ENCODE peak calls at places on chromosomes 6 and 20, in six cellular contexts. Z is IMR-90, I is H9, E is H1, R is neuronal stem cell, J is mesenchymal stem cell. X is an unnamed sample.

GRCh38 chr20:24742436-24742835 is 206.6 kb upstream of the CST7 start:
- DNase-seq in Z (no peak), I (no peak), E (no peak), R (no peak), J (no peak), X (no peak)

GRCh38 chr6:33683051-33683571 is 28.4 kb downstream of the UQCC2 start:
- DNase-seq in Z (no peak), I (no peak), E (no peak), R (no peak), J (no peak), X (no peak)

GRCh38 chr6:142279350-142280180 is 22.2 kb upstream of the ADGRG6 start:
- DNase-seq in Z (peak), I (no peak), E (no peak), R (no peak), J (peak), X (peak)

GRCh38 chr20:23061713-23062561 is 12.5 kb upstream of the THBD start:
- DNase-seq in Z (peak), I (peak), E (peak), R (no peak), J (peak), X (peak)

GRCh38 chr6:34362909-34363713 is 29.4 kb downstream of the NUDT3 start:
- DNase-seq in Z (no peak), I (no peak), E (no peak), R (no peak), J (no peak), X (no peak)

GRCh38 chr6:152401978-152402377 is 235.2 kb downstream of the SYNE1 start:
- DNase-seq in Z (peak), I (no peak), E (no peak), R (no peak), J (no peak), X (peak)

GRCh38 chr6:130585587-130585986 is 219.8 kb downstream of the TMEM200A start:
- DNase-seq in Z (no peak), I (no peak), E (no peak), R (no peak), J (no peak), X (no peak)

GRCh38 chr6:112207773-112208172 is 46.6 kb downstream of the LAMA4 start:
- DNase-seq in Z (no peak), I (no peak), E (no peak), R (no peak), J (no peak), X (no peak)

GRCh38 chr6:148440877-148441453 is 98.3 kb downstream of the SASH1 start:
- DNase-seq in Z (peak), I (no peak), E (peak), R (no peak), J (peak), X (no peak)

GRCh38 chr6:157133856-157134255 is 189.5 kb downstream of the TMEM242 start:
- DNase-seq in Z (peak), I (no peak), E (no peak), R (no peak), J (no peak), X (no peak)

GRCh38 chr6:30705620-30706019 is 11.5 kb downstream of the MDC1 start:
- DNase-seq in Z (no peak), I (no peak), E (no peak), R (no peak), J (no peak), X (no peak)

GRCh38 chr20:54510546-54511129 is 35.2 kb downstream of the DOK5 start:
- DNase-seq in Z (no peak), I (peak), E (peak), R (no peak), J (no peak), X (no peak)

GRCh38 chr20:10553326-10553984 is 118.3 kb downstream of the SLX4IP start:
- DNase-seq in Z (peak), I (peak), E (no peak), R (peak), J (peak), X (peak)

DNA sequence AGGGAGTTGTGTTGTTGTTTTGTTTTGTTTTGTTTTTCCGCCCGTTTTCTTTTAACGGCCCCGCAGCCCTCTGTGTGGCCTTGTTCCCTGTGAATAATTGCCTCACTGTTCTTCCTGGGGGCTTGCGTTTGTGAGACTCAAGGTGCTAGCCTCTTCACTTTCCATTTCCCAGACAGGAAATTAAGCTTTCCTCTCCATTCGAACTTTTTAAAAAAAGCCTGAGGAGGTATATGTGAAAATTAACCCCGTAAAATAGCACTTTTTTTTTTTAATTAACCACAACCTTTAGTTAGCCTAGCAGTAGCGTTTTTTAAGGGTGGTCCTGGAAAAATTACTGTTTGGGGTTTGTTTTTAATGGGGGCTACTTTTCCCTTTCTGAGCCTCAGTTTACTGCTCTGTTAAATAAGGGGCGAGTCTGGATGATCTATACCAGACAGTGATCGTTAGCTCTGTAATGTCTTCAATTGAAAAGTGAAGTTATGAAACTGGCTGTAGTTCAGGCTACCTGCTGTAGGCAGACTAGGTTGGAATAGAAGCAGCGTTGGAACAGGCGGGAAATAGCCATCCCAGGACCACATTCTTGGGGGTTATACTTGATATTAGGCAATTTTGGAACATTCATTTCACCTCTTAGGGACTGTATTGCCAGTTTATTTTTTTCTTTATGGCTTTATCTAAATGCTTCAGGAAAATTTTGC is 1.7 kb downstream of the STX16 start:
- DNase-seq in Z (no peak), I (no peak), E (no peak), R (no peak), J (peak), X (no peak)
- H3K27ac ChIP-seq in Z (peak), I (peak), E (peak), R (no peak), J (peak), X (peak)

DNA sequence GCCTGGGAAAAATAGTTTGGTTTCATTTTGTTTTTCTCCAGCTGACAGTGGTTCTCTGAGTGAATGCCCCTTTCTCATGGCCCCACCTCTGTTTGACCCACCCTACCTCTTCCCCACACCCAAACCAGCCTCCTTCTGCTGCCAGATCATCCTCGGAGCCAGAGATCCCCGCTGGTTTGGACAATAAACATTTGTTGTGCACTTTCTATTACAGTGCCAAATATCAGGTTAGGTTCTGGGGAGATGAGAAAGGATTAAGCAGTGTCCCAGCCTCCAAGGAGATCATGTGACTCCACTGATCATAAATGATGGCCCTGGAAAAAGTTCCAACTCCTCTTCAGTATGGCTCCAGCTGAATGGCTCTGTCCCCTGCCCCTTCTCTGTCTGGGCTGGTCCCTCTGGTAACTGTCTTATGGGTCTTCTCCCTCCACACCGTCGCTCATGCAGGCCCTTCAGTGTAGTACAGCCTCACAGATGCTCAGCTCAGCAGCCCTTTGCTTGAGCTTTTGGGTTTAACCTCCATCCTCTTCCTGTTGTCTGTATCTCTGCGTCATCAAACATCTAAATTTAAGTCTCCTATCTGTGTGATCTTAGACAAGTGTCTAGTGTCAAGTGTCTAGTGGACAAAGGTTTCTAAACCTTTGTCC is 17.1 kb upstream of the SERPINB1 start:
- DNase-seq in Z (no peak), I (no peak), E (no peak), R (no peak), J (peak), X (no peak)
- H3K14ac ChIP-seq in Z (peak), I (no peak), E (no peak), R (no peak), J (no peak), X (no peak)

DNA sequence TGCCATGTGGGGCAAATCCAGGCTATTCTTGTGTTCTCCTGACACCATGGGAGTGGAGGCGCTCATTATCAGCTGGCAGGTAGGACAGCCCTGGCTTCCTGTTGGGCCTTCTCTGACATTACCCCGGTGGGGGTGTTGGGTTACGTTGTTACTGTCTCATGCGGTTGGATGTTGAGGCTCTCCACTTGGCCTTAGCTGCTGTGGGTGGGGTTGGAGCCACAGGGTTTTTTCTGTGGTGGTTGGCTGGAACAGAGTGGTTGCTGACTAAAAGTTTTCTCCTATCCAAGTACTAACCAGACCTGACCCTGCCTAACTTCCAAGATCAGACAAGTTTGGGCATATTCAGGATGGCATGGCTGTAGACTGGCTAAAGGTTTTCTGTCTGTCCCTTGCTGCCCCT is 20.2 kb downstream of the RIPK1 start:
- DNase-seq in Z (peak), I (no peak), E (no peak), R (no peak), J (no peak), X (no peak)
- H3K27ac ChIP-seq in Z (peak), I (no peak), E (no peak), R (no peak), J (peak), X (no peak)

GRCh38 chr6:14906621-14907020 is 339.2 kb upstream of the JARID2 start:
- DNase-seq in Z (no peak), I (no peak), E (no peak), R (no peak), J (no peak), X (no peak)

GRCh38 chr6:14905201-14905600 is 340.7 kb upstream of the JARID2 start:
- DNase-seq in Z (no peak), I (no peak), E (no peak), R (no peak), J (no peak), X (no peak)

GRCh38 chr6:14915888-14916832 is 329.7 kb upstream of the JARID2 start:
- DNase-seq in Z (no peak), I (no peak), E (no peak), R (no peak), J (no peak), X (no peak)

GRCh38 chr6:14912226-14912625 is 333.6 kb upstream of the JARID2 start:
- DNase-seq in Z (no peak), I (no peak), E (no peak), R (no peak), J (no peak), X (no peak)

GRCh38 chr6:14910692-14911547 is 334.9 kb upstream of the JARID2 start:
- DNase-seq in Z (peak), I (no peak), E (no peak), R (no peak), J (peak), X (peak)
- H3K14ac ChIP-seq in Z (peak), I (no peak), E (no peak), R (no peak), J (no peak), X (no peak)